ENCODE peak calls at places on chromosomes 4 and X, in nine cellular contexts. One of them, this sample, is unnamed.
A peak's percentile ranks its signal among the peaks of the same experiment; 100 is the strongest.

GRCh38 chr4:26568446-26568994 is 15.4 kb upstream of the TBC1D19 start:
- DNase-seq in GM23338: no peak
- DNase-seq in stomach: no peak
- DNase-seq in prostate gland: no peak
- DNase-seq in upper lobe of left lung: no peak
- DNase-seq in HCT116: peak; percentile 93
- DNase-seq in suprapubic skin: no peak
- DNase-seq in sigmoid colon: no peak
- DNase-seq in breast epithelium: no peak
- DNase-seq in this sample: no peak

GRCh38 chr4:8761824-8762205 is 109.8 kb downstream of the HMX1 start:
- DNase-seq in prostate gland: no peak
- DNase-seq in suprapubic skin: peak; percentile 47
- DNase-seq in breast epithelium: peak; percentile 27
- DNase-seq in upper lobe of left lung: no peak
- DNase-seq in sigmoid colon: peak; percentile 61
- DNase-seq in stomach: no peak
- DNase-seq in GM23338: no peak
- DNase-seq in HCT116: no peak
- DNase-seq in this sample: no peak

GRCh38 chrX:118507766-118508165 is 12.2 kb downstream of the DOCK11 start:
- DNase-seq in sigmoid colon: no peak
- DNase-seq in breast epithelium: no peak
- DNase-seq in suprapubic skin: no peak
- DNase-seq in HCT116: no peak
- DNase-seq in stomach: no peak
- DNase-seq in upper lobe of left lung: no peak
- DNase-seq in GM23338: no peak
- DNase-seq in prostate gland: no peak
- DNase-seq in this sample: no peak

GRCh38 chrX:55522577-55523254 is 33.1 kb upstream of the USP51 start:
- DNase-seq in upper lobe of left lung: no peak
- DNase-seq in HCT116: no peak
- DNase-seq in prostate gland: no peak
- DNase-seq in GM23338: peak; percentile 3
- DNase-seq in breast epithelium: no peak
- DNase-seq in suprapubic skin: no peak
- DNase-seq in sigmoid colon: no peak
- DNase-seq in stomach: no peak
- DNase-seq in this sample: no peak

GRCh38 chrX:124328765-124329164 is 3.7 kb upstream of the TEX13D start:
- DNase-seq in HCT116: no peak
- DNase-seq in suprapubic skin: no peak
- DNase-seq in upper lobe of left lung: no peak
- DNase-seq in sigmoid colon: no peak
- DNase-seq in GM23338: no peak
- DNase-seq in prostate gland: no peak
- DNase-seq in breast epithelium: no peak
- DNase-seq in stomach: no peak
- DNase-seq in this sample: no peak

GRCh38 chr4:125483278-125483677 is 168.5 kb downstream of the FAT4 start:
- DNase-seq in HCT116: no peak
- DNase-seq in prostate gland: no peak
- DNase-seq in upper lobe of left lung: no peak
- DNase-seq in breast epithelium: no peak
- DNase-seq in suprapubic skin: no peak
- DNase-seq in stomach: no peak
- DNase-seq in GM23338: no peak
- DNase-seq in sigmoid colon: no peak
- DNase-seq in this sample: no peak

GRCh38 chr4:149008415-149009025 is 566.3 kb upstream of the NR3C2 start:
- DNase-seq in HCT116: no peak
- DNase-seq in breast epithelium: no peak
- DNase-seq in suprapubic skin: no peak
- DNase-seq in stomach: no peak
- DNase-seq in sigmoid colon: no peak
- DNase-seq in GM23338: peak; percentile 37
- DNase-seq in upper lobe of left lung: no peak
- DNase-seq in prostate gland: no peak
- DNase-seq in this sample: no peak

GRCh38 chrX:99301990-99302389 is 1108.1 kb downstream of the PCDH19 start:
- DNase-seq in suprapubic skin: no peak
- DNase-seq in breast epithelium: no peak
- DNase-seq in upper lobe of left lung: no peak
- DNase-seq in GM23338: peak; percentile 49
- DNase-seq in sigmoid colon: no peak
- DNase-seq in prostate gland: no peak
- DNase-seq in HCT116: no peak
- DNase-seq in stomach: no peak
- DNase-seq in this sample: no peak

GRCh38 chrX:132877954-132878536 is 80.4 kb downstream of the HS6ST2 start:
- DNase-seq in GM23338: no peak
- DNase-seq in prostate gland: no peak
- DNase-seq in sigmoid colon: no peak
- DNase-seq in breast epithelium: no peak
- DNase-seq in stomach: no peak
- DNase-seq in suprapubic skin: no peak
- DNase-seq in upper lobe of left lung: no peak
- DNase-seq in HCT116: no peak
- DNase-seq in this sample: no peak

GRCh38 chr4:141826260-141826659 is 189.9 kb downstream of the IL15 start:
- DNase-seq in suprapubic skin: no peak
- DNase-seq in breast epithelium: no peak
- DNase-seq in HCT116: no peak
- DNase-seq in sigmoid colon: no peak
- DNase-seq in stomach: no peak
- DNase-seq in prostate gland: no peak
- DNase-seq in GM23338: no peak
- DNase-seq in upper lobe of left lung: no peak
- DNase-seq in this sample: no peak

GRCh38 chr4:153408932-153409331 is 57.2 kb upstream of the TMEM131L start:
- DNase-seq in suprapubic skin: no peak
- DNase-seq in prostate gland: no peak
- DNase-seq in stomach: no peak
- DNase-seq in HCT116: no peak
- DNase-seq in sigmoid colon: no peak
- DNase-seq in upper lobe of left lung: no peak
- DNase-seq in breast epithelium: no peak
- DNase-seq in GM23338: no peak
- DNase-seq in this sample: no peak

GRCh38 chr4:128228021-128228571 is 59.5 kb downstream of the PGRMC2 start:
- DNase-seq in GM23338: no peak
- DNase-seq in prostate gland: peak; percentile 86
- DNase-seq in sigmoid colon: no peak
- DNase-seq in stomach: peak; percentile 36
- DNase-seq in suprapubic skin: no peak
- DNase-seq in HCT116: no peak
- DNase-seq in breast epithelium: peak; percentile 76
- DNase-seq in upper lobe of left lung: no peak
- DNase-seq in this sample: no peak

GRCh38 chr4:84401669-84402068 is 97.4 kb downstream of the NKX6-1 start:
- DNase-seq in GM23338: peak; percentile 23
- DNase-seq in upper lobe of left lung: no peak
- DNase-seq in stomach: no peak
- DNase-seq in HCT116: peak; percentile 8
- DNase-seq in sigmoid colon: no peak
- DNase-seq in prostate gland: no peak
- DNase-seq in breast epithelium: no peak
- DNase-seq in suprapubic skin: no peak
- DNase-seq in this sample: no peak

GRCh38 chr4:155676430-155676825 is 9.8 kb downstream of the GUCY1A1 start:
- DNase-seq in upper lobe of left lung: no peak
- DNase-seq in prostate gland: no peak
- DNase-seq in GM23338: no peak
- DNase-seq in suprapubic skin: no peak
- DNase-seq in sigmoid colon: no peak
- DNase-seq in breast epithelium: no peak
- DNase-seq in stomach: no peak
- DNase-seq in HCT116: no peak
- DNase-seq in this sample: no peak

GRCh38 chr4:126213996-126214395 is 899.2 kb downstream of the FAT4 start:
- DNase-seq in GM23338: no peak
- DNase-seq in stomach: no peak
- DNase-seq in suprapubic skin: no peak
- DNase-seq in sigmoid colon: no peak
- DNase-seq in HCT116: no peak
- DNase-seq in prostate gland: no peak
- DNase-seq in upper lobe of left lung: peak; percentile 72
- DNase-seq in breast epithelium: no peak
- DNase-seq in this sample: no peak

GRCh38 chr4:58807843-58808605 is 1697.8 kb upstream of the IGFBP7 start:
- DNase-seq in upper lobe of left lung: no peak
- DNase-seq in breast epithelium: no peak
- DNase-seq in prostate gland: no peak
- DNase-seq in stomach: no peak
- DNase-seq in suprapubic skin: no peak
- DNase-seq in HCT116: no peak
- DNase-seq in GM23338: no peak
- DNase-seq in sigmoid colon: no peak
- DNase-seq in this sample: no peak

GRCh38 chr4:3374667-3375066 is 67.1 kb upstream of the HGFAC start:
- DNase-seq in breast epithelium: no peak
- DNase-seq in suprapubic skin: no peak
- DNase-seq in GM23338: no peak
- DNase-seq in upper lobe of left lung: no peak
- DNase-seq in sigmoid colon: peak; percentile 59
- DNase-seq in prostate gland: no peak
- DNase-seq in stomach: no peak
- DNase-seq in HCT116: no peak
- DNase-seq in this sample: no peak

GRCh38 chr4:3376266-3376665 is 65.5 kb upstream of the HGFAC start:
- DNase-seq in breast epithelium: no peak
- DNase-seq in GM23338: no peak
- DNase-seq in upper lobe of left lung: no peak
- DNase-seq in prostate gland: no peak
- DNase-seq in suprapubic skin: no peak
- DNase-seq in sigmoid colon: peak; percentile 40
- DNase-seq in stomach: no peak
- DNase-seq in HCT116: no peak
- DNase-seq in this sample: no peak

GRCh38 chr4:3374011-3374645 is 67.6 kb upstream of the HGFAC start:
- DNase-seq in stomach: no peak
- DNase-seq in prostate gland: no peak
- DNase-seq in breast epithelium: no peak
- DNase-seq in suprapubic skin: no peak
- DNase-seq in upper lobe of left lung: no peak
- DNase-seq in HCT116: no peak
- DNase-seq in GM23338: no peak
- DNase-seq in sigmoid colon: peak; percentile 56
- DNase-seq in this sample: no peak

GRCh38 chr4:3377557-3377956 is 64.2 kb upstream of the HGFAC start:
- DNase-seq in GM23338: no peak
- DNase-seq in breast epithelium: no peak
- DNase-seq in stomach: no peak
- DNase-seq in sigmoid colon: peak; percentile 42
- DNase-seq in prostate gland: no peak
- DNase-seq in HCT116: no peak
- DNase-seq in upper lobe of left lung: no peak
- DNase-seq in suprapubic skin: no peak
- DNase-seq in this sample: no peak

GRCh38 chr4:3375688-3376087 is 66.1 kb upstream of the HGFAC start:
- DNase-seq in suprapubic skin: no peak
- DNase-seq in stomach: no peak
- DNase-seq in GM23338: no peak
- DNase-seq in breast epithelium: no peak
- DNase-seq in sigmoid colon: peak; percentile 58
- DNase-seq in HCT116: no peak
- DNase-seq in upper lobe of left lung: no peak
- DNase-seq in prostate gland: no peak
- DNase-seq in this sample: no peak
- TF ChIP-seq POLR2AphosphoS5 in suprapubic skin: no peak
- TF ChIP-seq POLR2AphosphoS5 in stomach: no peak
- TF ChIP-seq POLR2AphosphoS5 in GM23338: no peak
- TF ChIP-seq POLR2AphosphoS5 in breast epithelium: no peak
- TF ChIP-seq POLR2AphosphoS5 in sigmoid colon: no peak
- TF ChIP-seq POLR2AphosphoS5 in HCT116: no peak
- TF ChIP-seq POLR2AphosphoS5 in upper lobe of left lung: no peak
- TF ChIP-seq POLR2AphosphoS5 in prostate gland: no peak
- TF ChIP-seq POLR2AphosphoS5 in this sample: no peak

DNA sequence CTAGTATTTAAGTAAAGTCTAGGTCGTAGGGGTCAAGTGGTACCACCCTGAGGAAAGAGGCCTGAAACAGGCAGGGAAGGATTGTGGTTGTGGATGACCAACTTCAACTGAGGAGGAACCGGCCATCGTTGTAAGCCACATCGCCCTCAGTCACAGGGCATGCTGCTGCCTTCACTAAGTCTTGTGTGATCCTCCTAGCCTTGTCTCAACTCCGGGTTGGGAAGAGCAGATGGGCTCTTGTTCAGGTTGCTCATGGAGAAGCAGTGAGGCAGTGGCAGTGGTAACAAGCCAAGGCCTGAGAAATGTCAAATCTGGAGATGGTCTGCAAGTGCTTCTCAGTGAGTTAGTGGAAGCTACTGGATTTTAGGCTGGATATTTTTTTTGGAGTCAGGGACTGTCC is 22.8 kb upstream of the NKX3-2 start:
- DNase-seq in prostate gland: no peak
- DNase-seq in stomach: no peak
- DNase-seq in suprapubic skin: no peak
- DNase-seq in GM23338: no peak
- DNase-seq in HCT116: no peak
- DNase-seq in sigmoid colon: no peak
- DNase-seq in breast epithelium: no peak
- DNase-seq in upper lobe of left lung: no peak
- DNase-seq in this sample: no peak
- TF ChIP-seq POLR2AphosphoS5 in prostate gland: no peak
- TF ChIP-seq POLR2AphosphoS5 in stomach: no peak
- TF ChIP-seq POLR2AphosphoS5 in suprapubic skin: no peak
- TF ChIP-seq POLR2AphosphoS5 in GM23338: no peak
- TF ChIP-seq POLR2AphosphoS5 in HCT116: no peak
- TF ChIP-seq POLR2AphosphoS5 in sigmoid colon: no peak
- TF ChIP-seq POLR2AphosphoS5 in breast epithelium: no peak
- TF ChIP-seq POLR2AphosphoS5 in upper lobe of left lung: no peak
- TF ChIP-seq POLR2AphosphoS5 in this sample: no peak

DNA sequence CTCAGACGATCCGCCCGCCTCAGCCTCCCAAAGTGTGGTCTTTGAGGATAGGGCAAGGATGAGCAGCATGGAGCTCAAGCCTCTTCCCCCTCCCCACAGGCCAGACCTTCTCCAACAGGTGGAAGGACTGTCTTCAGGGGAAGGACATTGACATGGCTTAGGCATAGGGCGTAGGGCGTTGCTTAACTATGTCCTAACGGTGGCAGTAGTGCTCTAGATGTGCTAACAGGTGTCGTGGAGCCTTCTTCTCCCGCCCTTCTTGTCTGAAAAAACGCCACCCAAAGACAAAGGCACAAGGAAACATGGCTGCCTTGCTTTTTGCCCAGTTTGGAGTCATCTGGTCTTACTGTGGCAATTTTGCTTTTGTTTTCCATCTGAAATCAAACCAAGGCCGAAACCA is 219.8 kb downstream of the OR13H1 start:
- DNase-seq in HCT116: no peak
- DNase-seq in GM23338: no peak
- DNase-seq in prostate gland: no peak
- DNase-seq in sigmoid colon: peak; percentile 94
- DNase-seq in suprapubic skin: peak; percentile 80
- DNase-seq in breast epithelium: no peak
- DNase-seq in stomach: peak; percentile 85
- DNase-seq in upper lobe of left lung: peak; percentile 80
- DNase-seq in this sample: peak; percentile 95
- TF ChIP-seq POLR2AphosphoS5 in HCT116: no peak
- TF ChIP-seq POLR2AphosphoS5 in GM23338: no peak
- TF ChIP-seq POLR2AphosphoS5 in prostate gland: no peak
- TF ChIP-seq POLR2AphosphoS5 in sigmoid colon: no peak
- TF ChIP-seq POLR2AphosphoS5 in suprapubic skin: no peak
- TF ChIP-seq POLR2AphosphoS5 in breast epithelium: no peak
- TF ChIP-seq POLR2AphosphoS5 in stomach: peak; percentile 10
- TF ChIP-seq POLR2AphosphoS5 in upper lobe of left lung: peak; percentile 93
- TF ChIP-seq POLR2AphosphoS5 in this sample: no peak

GRCh38 chrX:103628386-103629290 is at the start of gene TCEAL1:
- DNase-seq in GM23338: peak; percentile 58
- DNase-seq in suprapubic skin: peak; percentile 73
- DNase-seq in HCT116: no peak
- DNase-seq in stomach: peak; percentile 58
- DNase-seq in prostate gland: peak; percentile 64
- DNase-seq in sigmoid colon: peak; percentile 89
- DNase-seq in upper lobe of left lung: peak; percentile 79
- DNase-seq in breast epithelium: peak; percentile 56
- DNase-seq in this sample: no peak
- TF ChIP-seq POLR2AphosphoS5 in GM23338: no peak
- TF ChIP-seq POLR2AphosphoS5 in suprapubic skin: no peak
- TF ChIP-seq POLR2AphosphoS5 in HCT116: no peak
- TF ChIP-seq POLR2AphosphoS5 in stomach: no peak
- TF ChIP-seq POLR2AphosphoS5 in prostate gland: peak; percentile 53
- TF ChIP-seq POLR2AphosphoS5 in sigmoid colon: peak; percentile 58
- TF ChIP-seq POLR2AphosphoS5 in upper lobe of left lung: no peak
- TF ChIP-seq POLR2AphosphoS5 in breast epithelium: no peak
- TF ChIP-seq POLR2AphosphoS5 in this sample: no peak

This sample was measured in GM12878.